ENCODE peak calls at places on chromosome 1, in five cellular contexts. One of them, this sample, is unnamed.

GRCh38 chr1:54278941-54279422 is 79.0 kb downstream of the MRPL37 start:
- DNase-seq in NT2/D1: no peak
- DNase-seq in aorta: peak
- DNase-seq in GM12892: no peak
- DNase-seq in A549: no peak
- DNase-seq in this sample: no peak

GRCh38 chr1:182995894-182996293 is 27.3 kb upstream of the LAMC1 start:
- DNase-seq in NT2/D1: no peak
- DNase-seq in aorta: no peak
- DNase-seq in GM12892: no peak
- DNase-seq in A549: no peak
- DNase-seq in this sample: no peak

GRCh38 chr1:40003156-40004093 is 37.1 kb upstream of the CAP1 start:
- DNase-seq in NT2/D1: no peak
- DNase-seq in aorta: no peak
- DNase-seq in GM12892: peak
- DNase-seq in A549: no peak
- DNase-seq in this sample: no peak

GRCh38 chr1:227920896-227921295 is 26.8 kb downstream of the WNT9A start:
- DNase-seq in NT2/D1: no peak
- DNase-seq in aorta: no peak
- DNase-seq in GM12892: no peak
- DNase-seq in A549: no peak
- DNase-seq in this sample: no peak

GRCh38 chr1:41629571-41629970 is 145.1 kb upstream of the EDN2 start:
- DNase-seq in NT2/D1: no peak
- DNase-seq in aorta: no peak
- DNase-seq in GM12892: no peak
- DNase-seq in A549: no peak
- DNase-seq in this sample: no peak

GRCh38 chr1:59046730-59047157 is 250.2 kb upstream of the FGGY start:
- DNase-seq in NT2/D1: no peak
- DNase-seq in aorta: no peak
- DNase-seq in GM12892: peak
- DNase-seq in A549: no peak
- DNase-seq in this sample: no peak

GRCh38 chr1:53987880-53988279 is 30.1 kb downstream of the LDLRAD1 start:
- DNase-seq in NT2/D1: no peak
- DNase-seq in aorta: no peak
- DNase-seq in GM12892: no peak
- DNase-seq in A549: no peak
- DNase-seq in this sample: no peak

GRCh38 chr1:156661932-156662587 is 15.1 kb downstream of the NES start:
- DNase-seq in NT2/D1: no peak
- DNase-seq in aorta: no peak
- DNase-seq in GM12892: no peak
- DNase-seq in A549: no peak
- DNase-seq in this sample: no peak

GRCh38 chr1:192802406-192802805 is 6.4 kb upstream of the RGS2 start:
- DNase-seq in NT2/D1: no peak
- DNase-seq in aorta: no peak
- DNase-seq in GM12892: no peak
- DNase-seq in A549: no peak
- DNase-seq in this sample: no peak

GRCh38 chr1:168273575-168273974 is 7.1 kb upstream of the TBX19 start:
- DNase-seq in NT2/D1: no peak
- DNase-seq in aorta: no peak
- DNase-seq in GM12892: no peak
- DNase-seq in A549: no peak
- DNase-seq in this sample: no peak

GRCh38 chr1:90834354-90835171 is 117.5 kb upstream of the BARHL2 start:
- DNase-seq in NT2/D1: no peak
- DNase-seq in aorta: no peak
- DNase-seq in GM12892: no peak
- DNase-seq in A549: no peak
- DNase-seq in this sample: no peak

GRCh38 chr1:39184354-39184818 is 20.1 kb upstream of the MACF1 start:
- DNase-seq in NT2/D1: no peak
- DNase-seq in aorta: no peak
- DNase-seq in GM12892: no peak
- DNase-seq in A549: no peak
- DNase-seq in this sample: no peak

GRCh38 chr1:92482404-92482664 is 4.4 kb downstream of the GFI1 start:
- DNase-seq in NT2/D1: no peak
- DNase-seq in aorta: no peak
- DNase-seq in GM12892: no peak
- DNase-seq in A549: no peak
- DNase-seq in this sample: no peak

GRCh38 chr1:156495401-156496140 is 5.0 kb downstream of the MEF2D start:
- DNase-seq in NT2/D1: no peak
- DNase-seq in aorta: peak
- DNase-seq in GM12892: no peak
- DNase-seq in A549: no peak
- DNase-seq in this sample: peak

GRCh38 chr1:158087320-158087927 is 93.3 kb upstream of the CD1D start:
- DNase-seq in NT2/D1: peak
- DNase-seq in aorta: no peak
- DNase-seq in GM12892: peak
- DNase-seq in A549: peak
- DNase-seq in this sample: no peak

GRCh38 chr1:78236711-78237110 is 190.9 kb downstream of the GIPC2 start:
- DNase-seq in NT2/D1: no peak
- DNase-seq in aorta: no peak
- DNase-seq in GM12892: no peak
- DNase-seq in A549: no peak
- DNase-seq in this sample: no peak

GRCh38 chr1:5753431-5754078 is 238.7 kb downstream of the NPHP4 start:
- DNase-seq in NT2/D1: no peak
- DNase-seq in aorta: peak
- DNase-seq in GM12892: no peak
- DNase-seq in A549: no peak
- DNase-seq in this sample: peak

GRCh38 chr1:171743014-171743870 is 1.4 kb upstream of the VAMP4 start:
- DNase-seq in NT2/D1: no peak
- DNase-seq in aorta: no peak
- DNase-seq in GM12892: no peak
- DNase-seq in A549: no peak
- DNase-seq in this sample: no peak

GRCh38 chr1:193104496-193104905 is 713 bp downstream of the GLRX2 start:
- DNase-seq in NT2/D1: no peak
- DNase-seq in aorta: peak
- DNase-seq in GM12892: peak
- DNase-seq in A549: peak
- DNase-seq in this sample: peak

GRCh38 chr1:85801520-85801919 is 93.3 kb upstream of the ZNHIT6 start:
- DNase-seq in NT2/D1: no peak
- DNase-seq in aorta: no peak
- DNase-seq in GM12892: no peak
- DNase-seq in A549: peak
- DNase-seq in this sample: no peak

GRCh38 chr1:199084293-199084692 is 445.5 kb downstream of the PTPRC start:
- DNase-seq in NT2/D1: no peak
- DNase-seq in aorta: no peak
- DNase-seq in GM12892: no peak
- DNase-seq in A549: no peak
- DNase-seq in this sample: no peak

GRCh38 chr1:46585312-46585711 is 18.8 kb downstream of the MKNK1 start:
- DNase-seq in NT2/D1: no peak
- DNase-seq in aorta: no peak
- DNase-seq in GM12892: no peak
- DNase-seq in A549: no peak
- DNase-seq in this sample: no peak

GRCh38 chr1:25683177-25683576 is 66.6 kb downstream of the MAN1C1 start:
- DNase-seq in NT2/D1: no peak
- DNase-seq in aorta: no peak
- DNase-seq in GM12892: no peak
- DNase-seq in A549: no peak
- DNase-seq in this sample: peak

GRCh38 chr1:225617956-225618355 is 35.0 kb downstream of the ENAH start:
- DNase-seq in NT2/D1: no peak
- DNase-seq in aorta: no peak
- DNase-seq in GM12892: no peak
- DNase-seq in A549: no peak
- DNase-seq in this sample: no peak

GRCh38 chr1:92817986-92818764 is 13.7 kb upstream of the RPL5 start:
- DNase-seq in NT2/D1: no peak
- DNase-seq in aorta: no peak
- DNase-seq in GM12892: no peak
- DNase-seq in A549: peak
- DNase-seq in this sample: no peak

GRCh38 chr1:186375929-186376330 is 292 bp downstream of the ODR4 start:
- DNase-seq in NT2/D1: no peak
- DNase-seq in aorta: no peak
- DNase-seq in GM12892: no peak
- DNase-seq in A549: no peak
- DNase-seq in this sample: no peak

GRCh38 chr1:172399369-172400072 is 21.0 kb upstream of the C1orf105 start:
- DNase-seq in NT2/D1: no peak
- DNase-seq in aorta: peak
- DNase-seq in GM12892: no peak
- DNase-seq in A549: peak
- DNase-seq in this sample: peak

GRCh38 chr1:156114101-156114918 is at the start of gene LMNA:
- DNase-seq in NT2/D1: peak
- DNase-seq in aorta: peak
- DNase-seq in GM12892: peak
- DNase-seq in A549: peak
- DNase-seq in this sample: peak

GRCh38 chr1:58927722-58928085 is 143.9 kb upstream of the JUN start:
- DNase-seq in NT2/D1: no peak
- DNase-seq in aorta: no peak
- DNase-seq in GM12892: no peak
- DNase-seq in A549: no peak
- DNase-seq in this sample: no peak

GRCh38 chr1:25902462-25902861 is 3.8 kb downstream of the STMN1 start:
- DNase-seq in NT2/D1: no peak
- DNase-seq in aorta: no peak
- DNase-seq in GM12892: no peak
- DNase-seq in A549: no peak
- DNase-seq in this sample: no peak

GRCh38 chr1:176440176-176440575 is 22.8 kb upstream of the PAPPA2 start:
- DNase-seq in NT2/D1: no peak
- DNase-seq in aorta: no peak
- DNase-seq in GM12892: no peak
- DNase-seq in A549: no peak
- DNase-seq in this sample: no peak

This sample was measured in posterior vena cava.